ENCODE peak calls at places on chromosomes 2 and 18, in five cellular contexts. W is ACHN; K is hippocampal formation; U is naive thymus-derived CD4-positive, alpha-beta T cell; H is sciatic nerve. F is an unnamed sample.

GRCh38 chr2:17878222-17879136 is at the start of gene KCNS3:
- DNase-seq in K (peak), W (peak), H (peak), U (no peak), F (no peak)

GRCh38 chr2:60710707-60711106 is 45.4 kb upstream of the PAPOLG start:
- DNase-seq in K (peak), U (no peak), H (no peak), W (no peak), F (no peak)

GRCh38 chr2:65622499-65622898 is 190.1 kb upstream of the SPRED2 start:
- DNase-seq in W (no peak), H (no peak), K (no peak), U (no peak), F (no peak)

GRCh38 chr18:28834889-28835288 is 658.0 kb upstream of the CDH2 start:
- DNase-seq in W (no peak), H (no peak), U (no peak), K (no peak), F (peak)

GRCh38 chr18:25818505-25818904 is 271.9 kb downstream of the SS18 start:
- DNase-seq in U (no peak), K (no peak), H (no peak), W (no peak), F (no peak)

GRCh38 chr2:138421315-138421970 is 80.1 kb upstream of the SPOPL start:
- DNase-seq in K (no peak), U (no peak), W (peak), H (no peak), F (peak)

GRCh38 chr2:99729104-99729503 is 239.3 kb upstream of the REV1 start:
- DNase-seq in W (no peak), U (no peak), H (no peak), K (no peak), F (no peak)

GRCh38 chr2:41784496-41784895 is 263.3 kb upstream of the PKDCC start:
- DNase-seq in H (no peak), K (no peak), U (no peak), W (no peak), F (no peak)

GRCh38 chr2:127585270-127585807 is 49.9 kb downstream of the MYO7B start:
- DNase-seq in W (no peak), H (no peak), U (no peak), K (no peak), F (no peak)

GRCh38 chr2:155815851-155816250 is 516.7 kb downstream of the NR4A2 start:
- DNase-seq in K (peak), W (peak), U (no peak), H (no peak), F (no peak)

GRCh38 chr2:188291617-188292445 is at the start of gene GULP1:
- DNase-seq in U (no peak), W (peak), K (peak), H (peak), F (no peak)

GRCh38 chr2:166070231-166070630 is 57.6 kb downstream of the SCN1A start:
- DNase-seq in U (no peak), K (no peak), W (no peak), H (no peak), F (no peak)

GRCh38 chr2:15313657-15314056 is 247.5 kb downstream of the NBAS start:
- DNase-seq in H (no peak), W (no peak), K (no peak), U (no peak), F (peak)

GRCh38 chr2:69750246-69750645 is 8.3 kb downstream of the ANXA4 start:
- DNase-seq in W (no peak), H (no peak), K (no peak), U (no peak), F (no peak)

GRCh38 chr2:67213270-67213670 is 183.9 kb upstream of the ETAA1 start:
- DNase-seq in H (no peak), U (no peak), W (no peak), K (no peak), F (no peak)

GRCh38 chr2:223725494-223725893 is 111.9 kb downstream of the AP1S3 start:
- DNase-seq in U (no peak), H (peak), K (peak), W (peak), F (peak)

GRCh38 chr2:45173513-45173912 is 164.3 kb upstream of the SIX2 start:
- DNase-seq in K (no peak), H (no peak), U (no peak), W (peak), F (peak)

GRCh38 chr2:84132371-84132770 is 326.7 kb downstream of the SUCLG1 start:
- DNase-seq in W (no peak), K (no peak), H (no peak), U (no peak), F (no peak)

GRCh38 chr2:28896906-28897305 is 2.4 kb downstream of the WDR43 start:
- DNase-seq in K (no peak), H (no peak), W (peak), U (no peak), F (no peak)

GRCh38 chr2:228722311-228722710 is 540.8 kb upstream of the SPHKAP start:
- DNase-seq in K (no peak), W (no peak), H (no peak), U (no peak), F (no peak)

GRCh38 chr18:44458777-44459176 is 221.9 kb upstream of the SETBP1 start:
- DNase-seq in H (no peak), W (peak), K (no peak), U (no peak), F (peak)

GRCh38 chr2:65035544-65035943 is 20.7 kb upstream of the CEP68 start:
- DNase-seq in W (no peak), H (no peak), U (no peak), K (no peak), F (no peak)

GRCh38 chr18:28789460-28789859 is 612.5 kb upstream of the CDH2 start:
- DNase-seq in H (no peak), K (no peak), U (no peak), W (no peak), F (no peak)

GRCh38 chr2:10919776-10920606 is 8.3 kb downstream of the KCNF1 start:
- DNase-seq in U (no peak), K (no peak), H (no peak), W (no peak), F (no peak)

GRCh38 chr2:28750316-28751101 is 1.1 kb upstream of the PPP1CB start:
- DNase-seq in W (peak), H (no peak), K (peak), U (peak), F (peak)

GRCh38 chr2:230225486-230225885 is at the start of gene SP140:
- DNase-seq in W (no peak), U (peak), H (no peak), K (no peak), F (no peak)

GRCh38 chr2:95261602-95262001 is 12.6 kb upstream of the PROM2 start:
- DNase-seq in U (no peak), K (no peak), W (no peak), H (no peak), F (no peak)

GRCh38 chr2:115075800-115076199 is 633.4 kb downstream of the DPP10 start:
- DNase-seq in W (no peak), U (no peak), H (no peak), K (no peak), F (no peak)

GRCh38 chr18:52333860-52334259 is 6.1 kb upstream of the DCC start:
- DNase-seq in W (no peak), K (no peak), U (no peak), H (no peak), F (no peak)

GRCh38 chr2:72003796-72004195 is 143.9 kb downstream of the CYP26B1 start:
- DNase-seq in K (no peak), H (no peak), U (no peak), W (no peak), F (no peak)

GRCh38 chr2:223054193-223054781 is 2.3 kb downstream of the KCNE4 start:
- DNase-seq in U (no peak), W (no peak), K (no peak), H (peak), F (no peak)

GRCh38 chr2:172701250-172701649 is 34.4 kb upstream of the RAPGEF4 start:
- DNase-seq in W (no peak), U (no peak), H (no peak), K (no peak), F (peak)